ENCODE peak calls at places on chromosomes 12 and 14, in four cellular contexts. Y, I, H and K are unnamed samples.

GRCh38 chr12:105110851-105111250 is 3.3 kb downstream of the WASHC4 start:
- DNase-seq in Y (no peak), I (no peak), H (no peak), K (no peak)

GRCh38 chr14:106174206-106174605 is 647.8 kb downstream of the TMEM121 start:
- DNase-seq in Y (no peak), I (no peak), H (no peak), K (no peak)

GRCh38 chr12:56128669-56129209 is 672 bp downstream of the ESYT1 start:
- DNase-seq in Y (no peak), I (no peak), H (peak), K (peak)

GRCh38 chr12:49502590-49502989 is 36.2 kb upstream of the KCNH3 start:
- DNase-seq in Y (no peak), I (no peak), H (no peak), K (no peak)

GRCh38 chr12:63164911-63165310 is 13.9 kb upstream of the AVPR1A start:
- DNase-seq in Y (no peak), I (no peak), H (no peak), K (no peak)

GRCh38 chr12:103884316-103884715 is 43.3 kb upstream of the NT5DC3 start:
- DNase-seq in Y (no peak), I (no peak), H (peak), K (no peak)

GRCh38 chr12:130428116-130428515 is 90.4 kb downstream of the PIWIL1 start:
- DNase-seq in Y (no peak), I (no peak), H (no peak), K (no peak)

GRCh38 chr12:104485651-104486341 is 29.0 kb downstream of the CHST11 start:
- DNase-seq in Y (no peak), I (no peak), H (peak), K (no peak)

GRCh38 chr12:92717202-92717601 is 14.4 kb downstream of the PLEKHG7 start:
- DNase-seq in Y (no peak), I (no peak), H (peak), K (no peak)

GRCh38 chr12:123905319-123905925 is 67.2 kb downstream of the CCDC92 start:
- DNase-seq in Y (peak), I (peak), H (peak), K (peak)

GRCh38 chr14:99579903-99580570 is 24.0 kb downstream of the CCDC85C start:
- DNase-seq in Y (no peak), I (no peak), H (peak), K (no peak)

GRCh38 chr12:57590536-57590891 is 478 bp upstream of the PIP4K2C start:
- DNase-seq in Y (no peak), I (no peak), H (peak), K (no peak)

GRCh38 chr14:36424478-36425102 is 95.4 kb downstream of the NKX2-1 start:
- DNase-seq in Y (no peak), I (no peak), H (no peak), K (no peak)

GRCh38 chr12:105342464-105342863 is 12.0 kb downstream of the C12orf75 start:
- DNase-seq in Y (no peak), I (no peak), H (no peak), K (no peak)

GRCh38 chr12:51908876-51909592 is 1.7 kb downstream of the ACVRL1 start:
- DNase-seq in Y (no peak), I (no peak), H (peak), K (no peak)

GRCh38 chr12:49872381-49872780 is 29.5 kb upstream of the BCDIN3D start:
- DNase-seq in Y (no peak), I (no peak), H (no peak), K (no peak)

GRCh38 chr12:96194901-96195844 is 998 bp downstream of the ELK3 start:
- DNase-seq in Y (no peak), I (peak), H (peak), K (peak)

GRCh38 chr14:91796622-91797347 is 64.9 kb upstream of the CATSPERB start:
- DNase-seq in Y (no peak), I (no peak), H (no peak), K (no peak)

GRCh38 chr12:1758887-1759286 is 61.5 kb upstream of the LRTM2 start:
- DNase-seq in Y (peak), I (no peak), H (no peak), K (no peak)

GRCh38 chr12:128705140-128705539 is 118.6 kb downstream of the SLC15A4 start:
- DNase-seq in Y (no peak), I (no peak), H (no peak), K (no peak)

GRCh38 chr14:93150227-93151206 is 34.2 kb downstream of the MOAP1 start:
- DNase-seq in Y (peak), I (no peak), H (no peak), K (no peak)
- TF ChIP-seq FOXK2 in Y (no peak), I (no peak), H (no peak), K (no peak)

GRCh38 chr14:53655080-53655785 is 301.4 kb downstream of the BMP4 start:
- DNase-seq in Y (no peak), I (no peak), H (no peak), K (no peak)
- TF ChIP-seq SP1 in Y (no peak), I (no peak), H (no peak), K (no peak)

GRCh38 chr14:97848351-97848980 is 1051.3 kb downstream of the VRK1 start:
- DNase-seq in Y (no peak), I (no peak), H (no peak), K (no peak)

GRCh38 chr14:97846156-97846555 is 1049.0 kb downstream of the VRK1 start:
- DNase-seq in Y (no peak), I (no peak), H (no peak), K (no peak)

GRCh38 chr14:97854918-97855317 is 1057.7 kb downstream of the VRK1 start:
- DNase-seq in Y (no peak), I (no peak), H (no peak), K (no peak)

GRCh38 chr14:97851438-97851995 is 1054.3 kb downstream of the VRK1 start:
- DNase-seq in Y (no peak), I (no peak), H (no peak), K (no peak)

GRCh38 chr14:97850886-97851285 is 1053.7 kb downstream of the VRK1 start:
- DNase-seq in Y (no peak), I (no peak), H (no peak), K (no peak)
- TF ChIP-seq FOXK2 in Y (no peak), I (no peak), H (no peak), K (no peak)

GRCh38 chr14:75204106-75204505 is 27.7 kb upstream of the TMED10 start:
- DNase-seq in Y (no peak), I (no peak), H (no peak), K (no peak)

GRCh38 chr14:75202671-75203070 is 26.3 kb upstream of the TMED10 start:
- DNase-seq in Y (no peak), I (no peak), H (no peak), K (no peak)

GRCh38 chr14:75206190-75206589 is 29.8 kb upstream of the TMED10 start:
- DNase-seq in Y (no peak), I (no peak), H (no peak), K (no peak)

GRCh38 chr14:75208843-75209242 is 32.4 kb upstream of the TMED10 start:
- DNase-seq in Y (peak), I (no peak), H (no peak), K (no peak)

GRCh38 chr14:75205586-75205985 is 29.2 kb upstream of the TMED10 start:
- DNase-seq in Y (no peak), I (no peak), H (no peak), K (no peak)
- TF ChIP-seq SP1 in Y (no peak), I (no peak), H (no peak), K (no peak)

GRCh38 chr12:94139816-94140215 is 8.6 kb upstream of the PLXNC1 start:
- DNase-seq in Y (no peak), I (no peak), H (no peak), K (no peak)
- TF ChIP-seq FOXK2 in Y (no peak), I (no peak), H (no peak), K (no peak)